ENCODE peak calls at places on chromosomes 12 and 14, in ten cellular contexts. A is HT1080; H is prostate gland; D is T-helper 2 cell; B is HFF-Myc; O is fibroblast of the aortic adventitia; K is dorsolateral prefrontal cortex; W is upper lobe of left lung; M is stimulated activated CD4-positive, alpha-beta T cell treated with anti-CD3 and anti-CD28 coated beads, Interleukin-2, amount 100 ng/mL, for 48 hours; X is GM18507. P is an unnamed sample.

GRCh38 chr12:14774944-14775651 is 28.2 kb downstream of the WBP11 start:
- DNase-seq in A (peak; percentile 33), H (peak; percentile 53), D (peak; percentile 40), B (no peak), O (peak; percentile 80), K (no peak), W (peak; percentile 87), M (peak; percentile 16), X (no peak), P (peak; percentile 35)

GRCh38 chr12:1886396-1887008 is 31.9 kb downstream of the CACNA2D4 start:
- DNase-seq in A (peak; percentile 11), H (no peak), D (no peak), B (no peak), O (no peak), K (no peak), W (no peak), M (no peak), X (no peak), P (no peak)

GRCh38 chr14:75715926-75716780 is 55.1 kb downstream of the TTLL5 start:
- DNase-seq in A (peak; percentile 15), H (no peak), D (no peak), B (no peak), O (peak; percentile 40), K (no peak), W (no peak), M (no peak), X (no peak), P (no peak)

GRCh38 chr12:8642775-8643174 is 19.9 kb downstream of the MFAP5 start:
- DNase-seq in A (no peak), H (no peak), D (no peak), B (no peak), O (no peak), K (no peak), W (no peak), M (no peak), X (no peak), P (no peak)

GRCh38 chr12:57666897-57667296 is 27.0 kb upstream of the OS9 start:
- DNase-seq in A (no peak), H (no peak), D (no peak), B (no peak), O (no peak), K (no peak), W (no peak), M (no peak), X (no peak), P (no peak)

GRCh38 chr12:121966959-121967358 is 48.6 kb downstream of the CFAP251 start:
- DNase-seq in A (no peak), H (no peak), D (no peak), B (no peak), O (peak; percentile 21), K (no peak), W (no peak), M (no peak), X (no peak), P (no peak)

GRCh38 chr12:68075416-68075815 is 84.1 kb downstream of the IFNG start:
- DNase-seq in A (no peak), H (no peak), D (no peak), B (no peak), O (no peak), K (no peak), W (no peak), M (no peak), X (no peak), P (no peak)

GRCh38 chr12:33663000-33663654 is 223.5 kb upstream of the SYT10 start:
- DNase-seq in A (no peak), H (no peak), D (no peak), B (no peak), O (no peak), K (no peak), W (no peak), M (no peak), X (no peak), P (no peak)

GRCh38 chr14:70121521-70121920 is 67.2 kb downstream of the SLC8A3 start:
- DNase-seq in A (no peak), H (no peak), D (no peak), B (no peak), O (no peak), K (no peak), W (no peak), M (no peak), X (no peak), P (no peak)

GRCh38 chr12:10584415-10584814 is 29.0 kb downstream of the MAGOHB start:
- DNase-seq in A (no peak), H (no peak), D (no peak), B (no peak), O (peak; percentile 2), K (no peak), W (no peak), M (no peak), X (no peak), P (no peak)

GRCh38 chr12:51036165-51036765 is 10.1 kb upstream of the SLC11A2 start:
- DNase-seq in A (no peak), H (no peak), D (no peak), B (no peak), O (no peak), K (no peak), W (no peak), M (no peak), X (no peak), P (peak; percentile 16)